ENCODE peak calls at places on chromosome 17, in six cellular contexts. H is H9, W is neuronal stem cell, C is H1, X is IMR-90, U is trophoblast cell. Z is an unnamed sample.

GRCh38 chr17:50201226-50201854 is at the start of gene COL1A1:
- DNase-seq in H (peak; percentile 74), W (no peak), C (peak; percentile 76), X (peak; percentile 90), U (no peak), Z (peak; percentile 88)

GRCh38 chr17:60249517-60249826 is 99.7 kb downstream of the CA4 start:
- DNase-seq in H (no peak), W (no peak), C (no peak), X (peak; percentile 51), U (no peak), Z (no peak)

GRCh38 chr17:35486920-35487727 is 38.6 kb upstream of the SLFN13 start:
- DNase-seq in H (no peak), W (no peak), C (peak; percentile 55), X (peak; percentile 56), U (peak; percentile 20), Z (peak; percentile 35)

GRCh38 chr17:77597421-77598240 is 360.9 kb upstream of the TNRC6C start:
- DNase-seq in H (peak; percentile 42), W (no peak), C (no peak), X (no peak), U (no peak), Z (no peak)

GRCh38 chr17:4017377-4017776 is 53.1 kb upstream of the ATP2A3 start:
- DNase-seq in H (no peak), W (no peak), C (peak; percentile 61), X (no peak), U (no peak), Z (no peak)

GRCh38 chr17:35774499-35774898 is 13.8 kb downstream of the C17orf50 start:
- DNase-seq in H (no peak), W (no peak), C (no peak), X (peak; percentile 21), U (no peak), Z (no peak)

GRCh38 chr17:43814026-43814425 is 18.9 kb downstream of the MPP3 start:
- DNase-seq in H (peak; percentile 82), W (no peak), C (peak; percentile 58), X (no peak), U (no peak), Z (no peak)

GRCh38 chr17:4074831-4075495 is 67.9 kb downstream of the ZZEF1 start:
- DNase-seq in H (no peak), W (peak; percentile 29), C (no peak), X (peak; percentile 47), U (peak; percentile 99), Z (peak; percentile 44)

GRCh38 chr17:76866774-76867577 is 1.2 kb upstream of the MGAT5B start:
- DNase-seq in H (no peak), W (no peak), C (no peak), X (peak; percentile 60), U (peak; percentile 78), Z (peak; percentile 68)

GRCh38 chr17:56121661-56122060 is 31.6 kb upstream of the ANKFN1 start:
- DNase-seq in H (no peak), W (no peak), C (no peak), X (no peak), U (no peak), Z (no peak)

GRCh38 chr17:21318439-21318838 is 33.9 kb downstream of the MAP2K3 start:
- DNase-seq in H (peak; percentile 74), W (no peak), C (peak; percentile 74), X (no peak), U (no peak), Z (no peak)

GRCh38 chr17:40418428-40418706 is 671 bp upstream of the TOP2A start:
- DNase-seq in H (no peak), W (no peak), C (no peak), X (no peak), U (no peak), Z (no peak)

GRCh38 chr17:64109400-64109799 is 20.5 kb downstream of the ERN1 start:
- DNase-seq in H (peak; percentile 21), W (no peak), C (no peak), X (no peak), U (peak; percentile 60), Z (no peak)

GRCh38 chr17:7281074-7281952 is at the start of gene SLC2A4:
- DNase-seq in H (peak; percentile 99), W (peak; percentile 99), C (peak; percentile 98), X (peak; percentile 90), U (peak; percentile 98), Z (peak; percentile 96)

GRCh38 chr17:76384222-76384986 is at the start of gene SPHK1:
- DNase-seq in H (peak; percentile 75), W (peak; percentile 75), C (peak; percentile 83), X (peak; percentile 81), U (peak; percentile 91), Z (peak; percentile 78)

GRCh38 chr17:40095944-40096791 is 4.2 kb downstream of the NR1D1 start:
- DNase-seq in H (no peak), W (no peak), C (no peak), X (peak; percentile 19), U (peak; percentile 41), Z (no peak)

GRCh38 chr17:62597920-62598319 is 29.6 kb upstream of the MRC2 start:
- DNase-seq in H (no peak), W (no peak), C (no peak), X (no peak), U (no peak), Z (peak; percentile 23)

GRCh38 chr17:19003543-19003965 is 1.0 kb downstream of the FAM83G start:
- DNase-seq in H (no peak), W (peak; percentile 29), C (no peak), X (no peak), U (no peak), Z (peak; percentile 41)

GRCh38 chr17:4019400-4019799 is 55.2 kb upstream of the ATP2A3 start:
- DNase-seq in H (no peak), W (no peak), C (no peak), X (no peak), U (no peak), Z (no peak)

GRCh38 chr17:1865252-1866037 is 35.6 kb downstream of the RPA1 start:
- DNase-seq in H (no peak), W (no peak), C (peak; percentile 60), X (peak; percentile 12), U (peak; percentile 85), Z (peak; percentile 51)

GRCh38 chr17:7940034-7940433 is 8.0 kb downstream of the CNTROB start:
- DNase-seq in H (no peak), W (no peak), C (no peak), X (no peak), U (no peak), Z (no peak)

GRCh38 chr17:73435412-73435811 is 123.6 kb upstream of the CDC42EP4 start:
- DNase-seq in H (no peak), W (no peak), C (no peak), X (no peak), U (no peak), Z (no peak)

GRCh38 chr17:13597723-13598347 is 3.9 kb downstream of the HS3ST3A1 start:
- DNase-seq in H (no peak), W (no peak), C (no peak), X (peak; percentile 64), U (peak; percentile 65), Z (peak; percentile 65)

GRCh38 chr17:7929158-7930029 is at the start of gene KCNAB3:
- DNase-seq in H (peak; percentile 93), W (peak; percentile 69), C (peak; percentile 83), X (peak; percentile 69), U (peak; percentile 63), Z (peak; percentile 67)

GRCh38 chr17:68732301-68732749 is 131.2 kb upstream of the FAM20A start:
- DNase-seq in H (peak; percentile 77), W (no peak), C (no peak), X (no peak), U (peak; percentile 90), Z (no peak)

DNA sequence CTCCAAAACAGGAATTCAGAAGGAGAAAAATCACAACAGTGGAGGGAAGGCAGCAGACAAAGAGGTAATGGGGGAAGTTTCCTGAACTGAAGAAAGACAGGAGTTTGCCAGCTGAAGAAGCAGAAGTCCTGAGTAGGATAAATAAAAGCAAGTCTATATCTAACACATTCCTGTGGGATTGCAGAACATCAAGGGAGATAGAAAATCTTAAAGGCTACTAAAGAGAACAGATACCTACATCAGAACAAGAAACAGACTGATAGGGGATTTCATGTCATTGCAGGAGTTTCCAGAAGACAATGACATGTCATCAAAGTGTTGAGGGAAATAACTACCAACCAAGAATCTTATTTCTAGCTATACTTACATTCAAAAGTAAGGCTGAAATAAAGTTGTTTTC is 21.3 kb upstream of the CRYBA1 start:
- DNase-seq in H (no peak), W (no peak), C (no peak), X (peak; percentile 31), U (no peak), Z (no peak)
- H3K4me2 ChIP-seq in H (no peak overlapping the region), W (no peak overlapping the region), C (no peak overlapping the region), X (peak overlapping the region; percentile 1), U (no peak overlapping the region), Z (no peak overlapping the region)

DNA sequence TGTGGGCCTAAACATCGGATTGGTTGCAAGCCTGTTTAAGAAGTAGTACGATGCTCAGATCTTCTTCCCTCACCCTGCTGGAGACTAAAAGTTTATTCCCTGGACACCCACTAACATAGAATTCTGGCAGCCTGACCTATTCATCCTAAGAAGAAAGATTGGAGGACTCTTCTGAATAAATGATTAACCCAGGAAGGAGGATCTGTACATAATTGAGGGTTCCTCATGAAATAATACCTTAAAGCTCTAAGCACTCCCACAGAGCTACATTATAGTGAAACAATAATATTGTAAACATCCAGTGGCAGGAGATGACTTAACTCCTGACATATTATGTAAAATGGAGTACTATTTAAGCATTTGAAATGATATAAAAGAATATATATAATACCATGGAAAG is 111.8 kb downstream of the NLK start:
- DNase-seq in H (no peak), W (no peak), C (no peak), X (no peak), U (no peak), Z (no peak)
- H4K91ac ChIP-seq in H (no peak overlapping the region), W (no peak overlapping the region), C (no peak overlapping the region), X (no peak overlapping the region), U (no peak overlapping the region), Z (no peak overlapping the region)

DNA sequence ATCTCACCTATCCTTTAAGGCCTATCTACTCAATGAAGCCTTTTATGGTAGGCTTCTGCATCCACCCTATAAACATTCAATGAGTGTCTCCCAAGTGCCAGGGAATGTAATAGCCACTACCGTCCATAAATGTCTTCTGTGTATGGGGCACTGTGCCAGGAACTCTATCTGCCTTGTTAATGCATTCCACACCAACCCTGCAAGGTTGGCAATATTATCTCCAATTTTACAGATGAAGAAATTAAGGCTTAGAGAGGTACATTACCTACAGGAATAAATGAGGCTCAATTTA is 20.0 kb downstream of the MAP3K14 start:
- DNase-seq in H (no peak), W (no peak), C (no peak), X (no peak), U (no peak), Z (no peak)
- H3K4me2 ChIP-seq in H (no peak overlapping the region), W (no peak overlapping the region), C (no peak overlapping the region), X (no peak overlapping the region), U (no peak overlapping the region), Z (no peak overlapping the region)

DNA sequence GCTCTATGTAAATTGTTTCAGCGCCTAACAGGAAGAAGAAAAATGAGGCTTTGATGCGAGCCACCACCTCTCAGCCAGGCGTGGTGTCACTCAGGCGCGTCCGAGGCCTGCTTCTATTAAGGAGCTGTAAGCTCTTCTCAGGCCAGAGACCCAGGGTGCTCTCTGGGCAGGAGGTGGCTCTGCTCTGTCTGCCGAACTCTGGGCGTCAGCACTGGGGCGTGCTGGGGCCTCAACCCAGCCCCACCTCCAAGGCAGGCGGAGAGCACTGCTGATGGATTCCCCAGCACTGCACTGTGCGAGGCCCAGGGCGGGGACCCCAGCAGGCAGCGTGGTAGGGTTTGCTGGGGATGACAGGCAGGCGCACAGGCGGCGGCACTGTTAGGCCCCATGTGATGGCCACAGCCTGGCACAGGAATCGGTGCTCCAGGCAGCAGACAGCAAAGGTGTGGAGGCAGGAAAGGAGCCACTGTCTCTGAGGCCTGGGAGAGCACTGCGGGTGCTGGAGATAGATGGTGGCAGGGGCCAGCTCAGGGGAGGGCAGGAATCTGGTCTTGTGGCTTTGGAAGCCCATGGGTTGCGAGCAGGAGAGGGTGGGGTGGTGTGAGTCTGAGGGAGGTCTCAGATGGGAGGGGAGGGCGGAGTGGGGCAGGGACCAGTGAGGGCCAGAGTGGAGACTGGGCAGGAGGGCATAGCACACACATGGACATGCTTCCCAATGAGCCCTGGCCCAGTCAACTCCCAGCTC is 70.3 kb downstream of the SREBF1 start:
- DNase-seq in H (no peak), W (no peak), C (no peak), X (no peak), U (no peak), Z (no peak)
- H4K91ac ChIP-seq in H (no peak overlapping the region), W (peak overlapping the region; percentile 98), C (peak overlapping the region; percentile 34), X (no peak overlapping the region), U (no peak overlapping the region), Z (peak overlapping the region; percentile 91)

Z was measured in mesenchymal stem cell.